ENCODE peak calls at places on chromosome X, in seven cellular contexts. V, E, O, P, B, M and R are unnamed samples.

GRCh38 chrX:19680580-19680979 is 165.3 kb upstream of the MAP3K15 start:
- DNase-seq in B (no peak), E (no peak), O (no peak), P (no peak), V (no peak), M (no peak), R (no peak)

GRCh38 chrX:55201930-55202579 is 18.1 kb upstream of the PAGE5 start:
- DNase-seq in P (no peak), E (no peak), B (no peak), O (no peak), M (no peak), V (no peak), R (no peak)

GRCh38 chrX:16250296-16250695 is 83.0 kb downstream of the MAGEB17 start:
- DNase-seq in M (no peak), E (no peak), V (no peak), P (no peak), O (no peak), B (no peak), R (no peak)

GRCh38 chrX:111181883-111182400 is 86.0 kb downstream of the PAK3 start:
- DNase-seq in M (no peak), E (no peak), V (no peak), P (no peak), O (no peak), B (no peak), R (no peak)

GRCh38 chrX:105567046-105567445 is 255.3 kb upstream of the NRK start:
- DNase-seq in B (no peak), V (no peak), P (no peak), O (no peak), E (no peak), M (no peak), R (no peak)

GRCh38 chrX:465418-465817 is 78.7 kb upstream of the PPP2R3B start:
- DNase-seq in O (no peak), P (no peak), E (no peak), M (no peak), B (no peak), V (no peak), R (no peak)

GRCh38 chrX:9581771-9582396 is 117.0 kb downstream of the TBL1X start:
- DNase-seq in O (no peak), M (no peak), E (no peak), P (no peak), V (no peak), B (no peak), R (no peak)

GRCh38 chrX:44071847-44072545 is 98.8 kb upstream of the NDP start:
- DNase-seq in O (peak), P (no peak), M (no peak), V (no peak), B (no peak), E (no peak), R (no peak)

GRCh38 chrX:117839544-117839943 is 277.1 kb downstream of the KLHL13 start:
- DNase-seq in B (no peak), M (no peak), V (no peak), O (no peak), E (no peak), P (no peak), R (no peak)

GRCh38 chrX:43269201-43269600 is 386.9 kb upstream of the MAOA start:
- DNase-seq in V (no peak), O (no peak), M (no peak), B (no peak), P (no peak), E (no peak), R (no peak)

GRCh38 chrX:47047989-47048388 is 30.3 kb upstream of the RGN start:
- DNase-seq in B (no peak), P (no peak), O (no peak), E (no peak), V (no peak), M (no peak), R (no peak)

GRCh38 chrX:118495061-118495921 is at the start of gene DOCK11:
- DNase-seq in B (peak), V (no peak), E (peak), M (peak), O (peak), P (peak), R (no peak)

GRCh38 chrX:117522725-117523700 is 593.6 kb downstream of the KLHL13 start:
- DNase-seq in P (no peak), E (peak), B (no peak), V (no peak), M (no peak), O (no peak), R (no peak)

GRCh38 chrX:830532-830931 is 199.9 kb downstream of the SHOX start:
- DNase-seq in V (no peak), O (no peak), B (no peak), M (no peak), P (no peak), E (no peak), R (no peak)

GRCh38 chrX:2488621-2489285 is 12.0 kb downstream of the DHRSX start:
- DNase-seq in M (no peak), O (no peak), P (no peak), B (no peak), V (no peak), E (no peak), R (no peak)

GRCh38 chrX:11100281-11101035 is 10.7 kb upstream of the HCCS start:
- DNase-seq in B (no peak), E (no peak), V (no peak), M (no peak), O (peak), P (no peak), R (no peak)

GRCh38 chrX:44267861-44268260 is 75.6 kb downstream of the EFHC2 start:
- DNase-seq in V (no peak), O (no peak), M (no peak), P (no peak), E (no peak), B (no peak), R (no peak)

GRCh38 chrX:40009462-40009851 is 88.3 kb downstream of the BCOR start:
- DNase-seq in E (no peak), B (no peak), P (no peak), O (no peak), V (no peak), M (no peak), R (no peak)

GRCh38 chrX:65537229-65537628 is 2.6 kb upstream of the LAS1L start:
- DNase-seq in E (no peak), P (no peak), O (no peak), M (no peak), B (no peak), V (no peak), R (no peak)

GRCh38 chrX:4315891-4316290 is 602.4 kb upstream of the PRKX start:
- DNase-seq in V (no peak), M (no peak), O (no peak), P (no peak), E (no peak), B (no peak), R (no peak)

GRCh38 chrX:38768079-38768478 is 33.2 kb upstream of the MID1IP1 start:
- DNase-seq in O (peak), B (no peak), M (no peak), E (no peak), V (peak), P (no peak), R (no peak)

GRCh38 chrX:39576081-39576701 is 521.6 kb downstream of the BCOR start:
- DNase-seq in M (no peak), O (no peak), E (no peak), P (no peak), V (no peak), B (no peak), R (no peak)

GRCh38 chrX:74449937-74450330 is 28.6 kb downstream of the SLC16A2 start:
- DNase-seq in V (no peak), B (no peak), P (no peak), M (no peak), E (no peak), O (no peak), R (no peak)